ENCODE peak calls at places on chromosomes 12 and 14, in nine cellular contexts. G is A549, C is pons, A is activated T-helper 1 cell treated with Interleukin-2 at 50 U/mL for 16 hours, Q is WTC11, X is GM04504, V is lung microvascular endothelial cell, L is HTR-8/SVneo, J is posterior cingulate gyrus. P is an unnamed sample.

GRCh38 chr12:123395236-123395635 is 11.3 kb downstream of the KMT5A start:
- DNase-seq in L (no peak), A (no peak), V (no peak), C (no peak), Q (no peak), X (no peak), J (no peak), G (no peak), P (no peak)

GRCh38 chr14:96666088-96666487 is 131.1 kb upstream of the VRK1 start:
- DNase-seq in Q (no peak), G (no peak), L (no peak), J (no peak), A (no peak), V (peak), C (no peak), X (no peak), P (no peak)

GRCh38 chr14:75409425-75410205 is 18.2 kb upstream of the JDP2 start:
- DNase-seq in X (no peak), A (no peak), G (no peak), C (no peak), V (no peak), Q (no peak), L (no peak), J (no peak), P (no peak)

GRCh38 chr12:56695327-56696101 is 7.4 kb upstream of the PTGES3 start:
- DNase-seq in L (no peak), X (no peak), G (no peak), V (no peak), J (no peak), A (no peak), C (no peak), Q (no peak), P (no peak)

GRCh38 chr12:96047621-96048211 is 12.3 kb upstream of the LTA4H start:
- DNase-seq in X (no peak), Q (no peak), C (peak), G (peak), L (no peak), V (peak), J (no peak), A (no peak), P (no peak)

GRCh38 chr12:116183741-116184141 is 93.8 kb downstream of the MED13L start:
- DNase-seq in G (no peak), A (no peak), L (no peak), Q (no peak), C (peak), J (no peak), X (no peak), V (no peak), P (no peak)

GRCh38 chr14:80955434-80955939 is at the start of gene TSHR:
- DNase-seq in J (peak), A (no peak), G (no peak), X (no peak), L (no peak), Q (peak), C (no peak), V (peak), P (no peak)

GRCh38 chr12:50537538-50537919 is 32.7 kb downstream of the DIP2B start:
- DNase-seq in J (no peak), A (no peak), Q (no peak), V (peak), X (peak), G (peak), C (no peak), L (peak), P (no peak)

GRCh38 chr14:58752782-58753181 is 115.0 kb downstream of the DACT1 start:
- DNase-seq in G (peak), Q (no peak), X (no peak), L (no peak), V (peak), J (peak), A (no peak), C (peak), P (peak)